ENCODE peak calls at places on chromosomes 2 and 18, in seven cellular contexts. I is WTC11, A is fibroblast of the aortic adventitia, R is lower lobe of right lung, E is astrocyte, F is GM20000, N is glutamatergic neuron. Q is an unnamed sample.

GRCh38 chr2:104091894-104092293 is 762.0 kb upstream of the POU3F3 start:
- DNase-seq in E (no peak), F (no peak), N (no peak), A (no peak), R (no peak), I (peak), Q (no peak)

GRCh38 chr18:64219511-64219910 is 70.6 kb upstream of the LINC00305 start:
- DNase-seq in E (no peak), A (no peak), N (no peak), F (no peak), R (no peak), I (no peak), Q (no peak)

GRCh38 chr2:16003152-16003551 is 62.8 kb downstream of the MYCN start:
- DNase-seq in R (no peak), N (no peak), A (no peak), E (no peak), I (no peak), F (no peak), Q (no peak)

GRCh38 chr2:224085811-224086210 is 46.7 kb upstream of the SERPINE2 start:
- DNase-seq in R (no peak), A (no peak), I (no peak), N (no peak), F (no peak), E (no peak), Q (no peak)

GRCh38 chr2:157227592-157227991 is 29.9 kb upstream of the GALNT5 start:
- DNase-seq in E (no peak), F (no peak), I (no peak), N (no peak), R (no peak), A (no peak), Q (no peak)

GRCh38 chr2:227292314-227292713 is 32.7 kb upstream of the MFF start:
- DNase-seq in F (no peak), E (no peak), I (no peak), N (no peak), R (no peak), A (no peak), Q (no peak)

GRCh38 chr2:9793156-9793917 is 49.9 kb upstream of the TAF1B start:
- DNase-seq in R (peak), F (no peak), N (no peak), E (no peak), I (no peak), A (no peak), Q (no peak)

GRCh38 chr2:11024010-11024615 is 112.4 kb downstream of the KCNF1 start:
- DNase-seq in F (no peak), R (no peak), E (no peak), A (no peak), N (peak), I (no peak), Q (peak)

GRCh38 chr2:54770211-54770610 is 46.7 kb downstream of the EML6 start:
- DNase-seq in N (no peak), E (no peak), I (no peak), R (no peak), A (no peak), F (no peak), Q (no peak)

GRCh38 chr2:131645177-131645765 is 117.6 kb downstream of the CCDC74A start:
- DNase-seq in N (no peak), F (no peak), R (no peak), E (no peak), A (no peak), I (no peak), Q (no peak)

GRCh38 chr2:50872543-50872942 is 159.4 kb downstream of the NRXN1 start:
- DNase-seq in I (peak), E (no peak), R (no peak), F (no peak), A (no peak), N (no peak), Q (no peak)

GRCh38 chr2:226790006-226790405 is 9.6 kb downstream of the IRS1 start:
- DNase-seq in F (no peak), A (no peak), R (no peak), I (no peak), N (no peak), E (no peak), Q (peak)

GRCh38 chr18:80086281-80086680 is 22.8 kb upstream of the ADNP2 start:
- DNase-seq in F (no peak), R (no peak), I (no peak), A (no peak), N (no peak), E (no peak), Q (no peak)

GRCh38 chr2:9895669-9896068 is 52.4 kb downstream of the TAF1B start:
- DNase-seq in I (no peak), E (no peak), R (no peak), F (no peak), A (no peak), N (no peak), Q (no peak)

GRCh38 chr2:110097506-110098220 is 18.0 kb downstream of the MALL start:
- DNase-seq in N (no peak), A (no peak), F (no peak), R (peak), I (no peak), E (no peak), Q (no peak)

GRCh38 chr2:131031431-131031841 is 61.8 kb downstream of the FAM168B start:
- DNase-seq in A (no peak), N (no peak), F (no peak), R (no peak), I (no peak), E (no peak), Q (no peak)

GRCh38 chr2:241822264-241822623 is 13.3 kb downstream of the NEU4 start:
- DNase-seq in R (no peak), E (no peak), A (no peak), F (peak), I (no peak), N (no peak), Q (no peak)

GRCh38 chr2:17276220-17276619 is 242.0 kb downstream of the RAD51AP2 start:
- DNase-seq in F (no peak), I (no peak), E (no peak), N (no peak), A (no peak), R (no peak), Q (no peak)

GRCh38 chr2:217611056-217611455 is 391.7 kb downstream of the TNS1 start:
- DNase-seq in I (no peak), E (no peak), A (no peak), F (no peak), R (no peak), N (no peak), Q (no peak)

GRCh38 chr2:29726976-29727375 is 194.4 kb downstream of the ALK start:
- DNase-seq in F (no peak), I (no peak), A (no peak), E (no peak), R (no peak), N (no peak), Q (no peak)

GRCh38 chr18:73741946-73742345 is 405.7 kb downstream of the FBXO15 start:
- DNase-seq in N (no peak), R (no peak), A (peak), I (no peak), E (peak), F (no peak), Q (peak)

GRCh38 chr18:702957-703659 is 9.3 kb downstream of the ENOSF1 start:
- DNase-seq in E (peak), N (no peak), R (no peak), A (peak), I (no peak), F (no peak), Q (peak)

GRCh38 chr2:134138115-134138514 is 115.8 kb upstream of the MGAT5 start:
- DNase-seq in I (no peak), E (peak), N (no peak), R (no peak), F (no peak), A (peak), Q (no peak)

GRCh38 chr2:234565842-234566619 is 69.2 kb upstream of the ARL4C start:
- DNase-seq in R (no peak), A (no peak), I (no peak), F (no peak), E (no peak), N (no peak), Q (no peak)

GRCh38 chr2:234559609-234560008 is 62.7 kb upstream of the ARL4C start:
- DNase-seq in F (no peak), A (no peak), N (no peak), E (no peak), R (no peak), I (no peak), Q (no peak)

GRCh38 chr2:234565201-234565600 is 68.3 kb upstream of the ARL4C start:
- DNase-seq in E (peak), I (no peak), F (no peak), A (peak), R (no peak), N (no peak), Q (no peak)

GRCh38 chr2:234566622-234567021 is 69.7 kb upstream of the ARL4C start:
- DNase-seq in N (no peak), R (no peak), F (no peak), E (no peak), A (no peak), I (no peak), Q (no peak)

DNA sequence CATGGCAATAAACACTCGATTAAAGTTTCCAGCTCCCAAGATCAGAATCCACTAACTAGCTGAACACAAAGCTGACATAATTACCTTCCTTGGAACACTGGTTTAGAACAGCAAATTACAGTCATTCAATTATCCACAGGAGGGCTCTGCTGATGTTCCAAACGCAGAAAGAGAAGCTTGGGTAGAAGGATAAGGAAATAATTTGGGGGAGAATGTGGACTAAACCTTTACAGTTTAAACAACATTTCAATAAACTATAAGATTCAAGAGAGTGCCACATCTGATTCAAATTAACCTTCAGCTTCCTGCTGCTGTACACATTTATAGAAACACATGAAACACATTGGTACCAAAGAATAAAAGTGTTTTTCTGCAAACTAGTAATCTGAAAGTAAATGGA is 67.8 kb upstream of the ARL4C start:
- DNase-seq in I (no peak), A (peak), N (no peak), F (no peak), E (no peak), R (no peak), Q (peak)
- TF ChIP-seq CTCF in I (no peak), A (peak), N (no peak), F (no peak), E (peak), R (no peak), Q (peak)

GRCh38 chr18:61582205-61582710 is 249.0 kb downstream of the CDH20 start:
- DNase-seq in R (no peak), A (peak), I (no peak), E (no peak), F (no peak), N (no peak), Q (no peak)
- TF ChIP-seq CTCF in R (no peak), A (no peak), I (no peak), E (no peak), F (no peak), N (peak), Q (no peak)

DNA sequence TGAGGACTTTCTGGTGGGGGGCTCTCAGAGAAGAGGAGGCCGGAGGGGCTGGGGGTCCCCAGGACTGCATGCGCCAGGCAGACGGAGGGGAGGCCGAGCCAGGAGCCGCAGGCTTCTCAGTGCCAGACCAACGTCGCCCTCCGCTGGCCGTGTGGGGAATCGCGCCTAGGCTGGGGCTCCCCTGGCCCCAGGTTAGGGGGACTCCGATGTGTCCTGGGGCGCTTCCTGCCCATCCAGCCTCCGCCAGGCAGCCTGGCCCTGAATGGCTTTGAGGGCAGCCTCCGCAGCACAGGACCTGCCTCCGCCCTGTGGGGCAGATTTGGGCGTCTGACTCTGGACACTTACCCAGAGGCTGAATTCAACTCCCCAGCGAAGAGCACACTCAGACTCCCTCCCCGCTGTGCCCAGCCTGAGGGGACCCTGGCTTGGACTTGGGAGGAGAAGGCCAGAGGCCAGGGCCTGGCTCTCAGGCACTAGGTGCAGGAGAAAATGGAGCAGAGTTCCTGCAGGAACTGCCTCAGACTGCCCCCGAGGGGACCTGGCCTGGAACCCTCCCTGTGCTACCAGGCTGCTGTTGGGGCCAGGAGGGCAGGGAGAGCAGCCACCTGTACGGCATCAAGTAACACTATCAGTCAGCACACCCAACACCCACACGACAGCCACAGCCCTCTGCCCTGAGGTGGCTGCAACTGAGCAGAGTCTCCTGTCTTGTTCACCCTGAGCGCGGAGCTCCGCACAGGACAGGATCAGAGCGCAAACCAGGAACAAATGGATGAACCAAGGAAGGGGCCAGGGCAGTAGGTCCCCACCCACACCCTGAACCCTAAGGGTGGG is 621 bp upstream of the TEKT4 start:
- DNase-seq in R (peak), E (no peak), F (no peak), I (peak), N (peak), A (no peak), Q (no peak)
- TF ChIP-seq CTCF in R (peak), E (no peak), F (peak), I (peak), N (peak), A (peak), Q (peak)

GRCh38 chr2:3664925-3665324 is 6.9 kb downstream of the ALLC start:
- DNase-seq in A (no peak), R (no peak), I (no peak), E (no peak), N (no peak), F (no peak), Q (no peak)

GRCh38 chr2:3661149-3661660 is 3.2 kb downstream of the ALLC start:
- DNase-seq in F (no peak), A (no peak), R (no peak), E (no peak), I (no peak), N (no peak), Q (no peak)

GRCh38 chr2:3659447-3660432 is 1.7 kb downstream of the ALLC start:
- DNase-seq in E (no peak), I (no peak), N (peak), A (no peak), R (no peak), F (no peak), Q (peak)

GRCh38 chr2:3664118-3664517 is 6.1 kb downstream of the ALLC start:
- DNase-seq in R (no peak), N (no peak), E (no peak), A (no peak), F (no peak), I (no peak), Q (no peak)

DNA sequence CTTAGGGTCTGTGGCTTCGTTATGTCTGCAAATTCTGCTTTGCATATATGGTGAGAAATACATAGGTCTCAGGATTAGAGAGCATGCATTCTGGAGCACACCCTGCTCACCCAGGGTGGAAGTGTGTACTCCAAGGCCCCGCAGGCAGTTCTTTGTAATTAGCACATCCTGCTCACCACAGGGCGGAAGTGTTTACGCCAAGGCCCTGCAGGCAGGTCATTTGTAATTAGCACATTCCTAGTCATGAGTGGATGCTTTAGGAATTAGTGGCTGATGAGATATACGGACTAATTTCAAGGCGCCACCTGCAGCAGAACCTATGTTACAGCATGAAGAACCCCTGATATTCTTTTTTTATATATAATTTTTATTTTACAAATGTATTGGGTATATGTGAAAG is 4.2 kb downstream of the ALLC start:
- DNase-seq in F (no peak), I (no peak), N (no peak), A (no peak), R (no peak), E (no peak), Q (no peak)
- TF ChIP-seq CTCF in F (no peak), I (no peak), N (no peak), A (no peak), R (no peak), E (no peak), Q (peak)

GRCh38 chr2:122451040-122451439 is 695.6 kb downstream of the TSN start:
- DNase-seq in A (peak), N (no peak), E (no peak), R (no peak), I (no peak), F (peak), Q (peak)
- TF ChIP-seq CTCF in A (peak), N (peak), E (peak), R (peak), I (peak), F (no peak), Q (peak)

GRCh38 chr2:201675454-201675853 is 23.0 kb downstream of the MPP4 start:
- DNase-seq in F (no peak), R (no peak), E (no peak), N (no peak), I (no peak), A (no peak), Q (no peak)

GRCh38 chr2:201678442-201678841 is 20.0 kb downstream of the MPP4 start:
- DNase-seq in A (no peak), N (no peak), R (no peak), E (no peak), F (no peak), I (no peak), Q (peak)

GRCh38 chr2:201674794-201675193 is 23.6 kb downstream of the MPP4 start:
- DNase-seq in R (no peak), A (no peak), E (no peak), F (no peak), N (no peak), I (no peak), Q (no peak)

GRCh38 chr2:201680743-201681142 is 17.7 kb downstream of the MPP4 start:
- DNase-seq in R (no peak), I (peak), A (no peak), F (peak), E (no peak), N (peak), Q (peak)
- TF ChIP-seq CTCF in R (peak), I (peak), A (peak), F (peak), E (peak), N (peak), Q (peak)

GRCh38 chr2:96319396-96319795 is 5.7 kb upstream of the ITPRIPL1 start:
- DNase-seq in E (no peak), N (no peak), R (no peak), F (no peak), I (no peak), A (no peak), Q (no peak)

GRCh38 chr2:96318723-96319122 is 6.4 kb upstream of the ITPRIPL1 start:
- DNase-seq in I (no peak), R (no peak), N (no peak), E (no peak), A (no peak), F (no peak), Q (no peak)

GRCh38 chr2:96323849-96324248 is 1.3 kb upstream of the ITPRIPL1 start:
- DNase-seq in A (no peak), I (no peak), R (no peak), E (no peak), F (peak), N (no peak), Q (no peak)

GRCh38 chr2:96320326-96321229 is 4.5 kb upstream of the ITPRIPL1 start:
- DNase-seq in F (no peak), E (no peak), N (no peak), I (no peak), A (no peak), R (no peak), Q (no peak)

GRCh38 chr2:96321230-96322103 is 3.6 kb upstream of the ITPRIPL1 start:
- DNase-seq in E (no peak), F (peak), R (peak), A (peak), N (peak), I (peak), Q (no peak)
- TF ChIP-seq CTCF in E (no peak), F (no peak), R (no peak), A (no peak), N (no peak), I (no peak), Q (no peak)